ENCODE peak calls at places on chromosome X, in nine cellular contexts. F, Z, R, H, X, E, D, T and L are unnamed samples.

GRCh38 chrX:125621588-125621927 is 301.9 kb downstream of the TEX13C start:
- DNase-seq in H (no peak), R (no peak), D (no peak), F (no peak), Z (no peak), E (no peak), T (no peak), X (no peak), L (no peak)

GRCh38 chrX:46653482-46653881 is 79.9 kb downstream of the CHST7 start:
- DNase-seq in X (no peak), R (no peak), T (no peak), F (peak; percentile 20), H (no peak), Z (no peak), E (no peak), D (no peak), L (no peak)

GRCh38 chrX:123830309-123830708 is 29.5 kb upstream of the XIAP start:
- DNase-seq in R (no peak), T (no peak), E (peak; percentile 54), X (no peak), D (no peak), Z (peak; percentile 61), F (no peak), H (peak; percentile 3), L (peak; percentile 82)

GRCh38 chrX:85379174-85379907 is at the start of gene POF1B:
- DNase-seq in R (no peak), E (no peak), T (no peak), D (no peak), Z (peak; percentile 59), H (no peak), X (no peak), F (peak; percentile 55), L (peak; percentile 86)

GRCh38 chrX:114077773-114078172 is 506.1 kb upstream of the HTR2C start:
- DNase-seq in Z (no peak), X (no peak), F (no peak), R (no peak), H (no peak), D (no peak), T (no peak), E (no peak), L (no peak)

GRCh38 chrX:15299945-15300851 is 15.2 kb downstream of the ASB11 start:
- DNase-seq in R (no peak), F (no peak), H (peak; percentile 4), D (no peak), X (peak; percentile 33), T (no peak), E (no peak), Z (no peak), L (no peak)

GRCh38 chrX:69182818-69183375 is 17.6 kb upstream of the PJA1 start:
- DNase-seq in D (no peak), R (no peak), T (peak; percentile 57), H (peak; percentile 4), X (no peak), F (no peak), Z (no peak), E (no peak), L (no peak)

GRCh38 chrX:40175416-40176255 is 77.9 kb upstream of the BCOR start:
- DNase-seq in E (peak; percentile 80), T (peak; percentile 78), D (peak; percentile 61), Z (peak; percentile 83), H (peak; percentile 60), X (peak; percentile 76), F (peak; percentile 69), R (no peak), L (peak; percentile 81)

GRCh38 chrX:3728454-3728853 is 15.0 kb upstream of the PRKX start:
- DNase-seq in E (no peak), R (no peak), X (no peak), D (no peak), H (no peak), F (no peak), Z (no peak), T (no peak), L (no peak)

GRCh38 chrX:130079824-130080406 is 30.4 kb downstream of the ELF4 start:
- DNase-seq in F (peak; percentile 27), Z (peak; percentile 56), X (peak; percentile 78), T (peak; percentile 62), R (peak; percentile 62), H (peak; percentile 73), E (peak; percentile 51), D (peak; percentile 10), L (peak; percentile 68)

GRCh38 chrX:134174273-134174660 is 62.7 kb upstream of the CCDC160 start:
- DNase-seq in E (no peak), Z (no peak), D (no peak), X (no peak), H (no peak), T (no peak), R (no peak), F (no peak), L (no peak)

GRCh38 chrX:17375361-17375630 is 296 bp downstream of the NHS start:
- DNase-seq in R (no peak), T (no peak), Z (no peak), F (no peak), H (no peak), E (no peak), X (no peak), D (no peak), L (no peak)

GRCh38 chrX:91434351-91435168 is at the start of gene PABPC5:
- DNase-seq in T (peak; percentile 82), D (peak; percentile 50), H (no peak), R (peak; percentile 54), Z (peak; percentile 70), F (no peak), E (peak; percentile 46), X (peak; percentile 78), L (peak; percentile 27)

GRCh38 chrX:38109042-38109904 is 102.9 kb downstream of the SYTL5 start:
- DNase-seq in E (no peak), R (no peak), D (no peak), T (no peak), Z (no peak), H (no peak), F (no peak), X (no peak), L (peak; percentile 7)

GRCh38 chrX:34716322-34716721 is 59.2 kb upstream of the TMEM47 start:
- DNase-seq in X (no peak), Z (no peak), D (no peak), E (no peak), H (no peak), R (no peak), T (no peak), F (no peak), L (no peak)

GRCh38 chrX:150164971-150165605 is 198.0 kb upstream of the MAMLD1 start:
- DNase-seq in R (no peak), D (no peak), X (no peak), H (no peak), F (no peak), Z (no peak), T (no peak), E (no peak), L (no peak)

GRCh38 chrX:44874481-44875184 is 1.6 kb downstream of the KDM6A start:
- DNase-seq in X (peak; percentile 27), Z (no peak), D (peak; percentile 20), E (no peak), F (no peak), H (peak; percentile 42), T (no peak), R (peak; percentile 16), L (peak; percentile 39)

GRCh38 chrX:43976216-43976615 is 3.0 kb upstream of the NDP start:
- DNase-seq in T (no peak), Z (no peak), E (no peak), D (no peak), H (no peak), X (no peak), R (no peak), F (no peak), L (no peak)

GRCh38 chrX:149004936-149005335 is 500.2 kb downstream of the IDS start:
- DNase-seq in X (no peak), D (no peak), T (no peak), R (no peak), H (no peak), Z (no peak), F (no peak), E (no peak), L (no peak)

GRCh38 chrX:51568586-51568985 is 50.1 kb downstream of the CENPVL3 start:
- DNase-seq in D (no peak), T (no peak), E (no peak), F (no peak), H (peak; percentile 69), R (peak; percentile 10), Z (no peak), X (peak; percentile 1), L (no peak)

GRCh38 chrX:68571292-68572256 is 72.7 kb downstream of the YIPF6 start:
- DNase-seq in R (peak; percentile 17), Z (no peak), E (no peak), T (no peak), X (peak; percentile 77), H (peak; percentile 60), D (no peak), F (no peak), L (no peak)

GRCh38 chrX:135652602-135653001 is 60.8 kb upstream of the CT45A1 start:
- DNase-seq in E (no peak), T (no peak), R (no peak), Z (no peak), H (no peak), X (no peak), F (no peak), D (no peak), L (no peak)

GRCh38 chrX:70262952-70263567 is 3.1 kb upstream of the P2RY4 start:
- DNase-seq in F (peak; percentile 61), E (peak; percentile 43), T (no peak), H (peak; percentile 36), X (no peak), Z (peak; percentile 65), D (no peak), R (no peak), L (peak; percentile 37)

GRCh38 chrX:50721771-50722521 is 92.0 kb downstream of the SHROOM4 start:
- DNase-seq in R (no peak), D (no peak), H (no peak), F (no peak), T (no peak), Z (no peak), X (no peak), E (no peak), L (no peak)

GRCh38 chrX:8873102-8873501 is 71.9 kb upstream of the FAM9A start:
- DNase-seq in D (no peak), H (no peak), E (no peak), Z (no peak), F (no peak), X (no peak), T (no peak), R (no peak), L (no peak)

GRCh38 chrX:46929439-46930018 is 17.3 kb downstream of the JADE3 start:
- DNase-seq in X (no peak), D (no peak), R (no peak), H (peak; percentile 43), Z (no peak), T (no peak), F (no peak), E (no peak), L (no peak)

GRCh38 chrX:130625381-130625780 is 223.6 kb downstream of the RBMX2 start:
- DNase-seq in X (no peak), H (no peak), R (no peak), T (no peak), E (no peak), F (no peak), D (no peak), Z (no peak), L (no peak)

GRCh38 chrX:76148753-76149152 is 24.1 kb upstream of the PBDC1 start:
- DNase-seq in Z (peak; percentile 44), F (peak; percentile 23), T (no peak), X (peak; percentile 52), H (peak; percentile 34), D (no peak), R (no peak), E (no peak), L (peak; percentile 43)

GRCh38 chrX:139890991-139891700 is 41.7 kb downstream of the ATP11C start:
- DNase-seq in H (peak; percentile 79), T (no peak), X (peak; percentile 7), R (no peak), Z (no peak), D (no peak), E (no peak), F (no peak), L (no peak)

GRCh38 chrX:51641421-51642021 is 22.8 kb upstream of the CENPVL3 start:
- DNase-seq in F (peak; percentile 31), T (no peak), E (no peak), Z (no peak), D (no peak), X (peak; percentile 31), H (peak; percentile 35), R (peak; percentile 6), L (no peak)

GRCh38 chrX:107146670-107147069 is 28.0 kb upstream of the RBM41 start:
- DNase-seq in T (no peak), R (no peak), X (no peak), E (no peak), Z (no peak), F (no peak), H (peak; percentile 0), D (no peak), L (no peak)